ENCODE peak calls at places on chromosomes 1 and 21, in nine cellular contexts. F, E, G, Y, T, D, O, H and K are unnamed samples.

GRCh38 chr1:62245201-62245600 is 50.6 kb downstream of the L1TD1 start:
- DNase-seq in F (no peak), E (no peak), G (no peak), Y (no peak), T (no peak), D (peak; percentile 70), O (no peak), H (no peak), K (no peak)

GRCh38 chr1:88773540-88774150 is 89.6 kb downstream of the PKN2 start:
- DNase-seq in F (no peak), E (no peak), G (no peak), Y (no peak), T (no peak), D (peak; percentile 44), O (peak; percentile 38), H (no peak), K (no peak)

GRCh38 chr1:178484698-178485225 is 12.0 kb downstream of the CLEC20A start:
- DNase-seq in F (no peak), E (no peak), G (no peak), Y (no peak), T (no peak), D (no peak), O (no peak), H (no peak), K (no peak)

GRCh38 chr21:17050156-17050555 is 462.7 kb upstream of the CXADR start:
- DNase-seq in F (no peak), E (no peak), G (no peak), Y (no peak), T (no peak), D (no peak), O (no peak), H (no peak), K (no peak)

GRCh38 chr21:25313891-25314646 is 293.2 kb downstream of the MRPL39 start:
- DNase-seq in F (no peak), E (no peak), G (no peak), Y (peak; percentile 13), T (no peak), D (no peak), O (no peak), H (no peak), K (no peak)

GRCh38 chr1:22031214-22031962 is 21.1 kb upstream of the CDC42 start:
- DNase-seq in F (no peak), E (no peak), G (no peak), Y (no peak), T (no peak), D (peak; percentile 86), O (no peak), H (no peak), K (no peak)

GRCh38 chr21:29403922-29404538 is 105.3 kb downstream of the BACH1 start:
- DNase-seq in F (no peak), E (no peak), G (no peak), Y (no peak), T (no peak), D (no peak), O (no peak), H (no peak), K (no peak)

GRCh38 chr21:25424674-25425073 is 182.6 kb downstream of the MRPL39 start:
- DNase-seq in F (no peak), E (no peak), G (no peak), Y (no peak), T (no peak), D (no peak), O (no peak), H (no peak), K (no peak)

GRCh38 chr1:107404756-107405155 is 263.9 kb downstream of the NTNG1 start:
- DNase-seq in F (no peak), E (peak; percentile 5), G (no peak), Y (no peak), T (no peak), D (no peak), O (no peak), H (no peak), K (no peak)

GRCh38 chr1:54413295-54413694 is 7.1 kb upstream of the SSBP3 start:
- DNase-seq in F (no peak), E (peak; percentile 31), G (no peak), Y (no peak), T (peak; percentile 27), D (peak; percentile 19), O (no peak), H (no peak), K (no peak)

GRCh38 chr1:116390195-116390594 is 17.2 kb downstream of the ATP1A1 start:
- DNase-seq in F (peak; percentile 85), E (no peak), G (no peak), Y (no peak), T (no peak), D (no peak), O (no peak), H (no peak), K (no peak)

GRCh38 chr1:189782280-189782679 is 695.4 kb downstream of the BRINP3 start:
- DNase-seq in F (no peak), E (no peak), G (no peak), Y (no peak), T (no peak), D (no peak), O (no peak), H (no peak), K (no peak)

GRCh38 chr1:20058531-20058930 is 11.5 kb upstream of the PLA2G5 start:
- DNase-seq in F (no peak), E (peak; percentile 51), G (no peak), Y (peak; percentile 24), T (no peak), D (no peak), O (no peak), H (no peak), K (no peak)

GRCh38 chr21:43659136-43660000 is at the start of the genes HSF2BP and RRP1B:
- DNase-seq in F (peak; percentile 77), E (peak; percentile 31), G (peak; percentile 98), Y (peak; percentile 91), T (peak; percentile 84), D (peak; percentile 92), O (peak; percentile 74), H (peak; percentile 89), K (peak; percentile 84)

GRCh38 chr1:217274927-217275616 is 355.8 kb downstream of the GPATCH2 start:
- DNase-seq in F (no peak), E (peak; percentile 75), G (no peak), Y (peak; percentile 11), T (no peak), D (no peak), O (no peak), H (no peak), K (no peak)